ENCODE peak calls at places on chromosomes 13 and 19, in six cellular contexts. N is endothelial cell of umbilical vein, J is SK-N-SH, C is neural progenitor cell, D is PC-3, V is mammary epithelial cell. T is an unnamed sample.

GRCh38 chr13:48159436-48160225 is 64.7 kb upstream of the MED4 start:
- DNase-seq in N (no peak), J (no peak), C (no peak), D (no peak), V (peak; percentile 69), T (no peak)

GRCh38 chr13:79457948-79458347 is 23.0 kb upstream of the NDFIP2 start:
- DNase-seq in N (peak; percentile 79), J (no peak), C (no peak), D (peak; percentile 48), V (peak; percentile 65), T (no peak)

GRCh38 chr13:111521691-111522229 is 201.3 kb downstream of the TEX29 start:
- DNase-seq in N (no peak), J (no peak), C (no peak), D (no peak), V (no peak), T (no peak)

GRCh38 chr13:39148513-39148961 is 110.3 kb downstream of the NHLRC3 start:
- DNase-seq in N (no peak), J (no peak), C (peak; percentile 25), D (no peak), V (peak; percentile 94), T (no peak)

GRCh38 chr19:54248016-54248601 is 5.5 kb upstream of the LILRA6 start:
- DNase-seq in N (peak; percentile 75), J (no peak), C (no peak), D (no peak), V (no peak), T (no peak)

GRCh38 chr13:34303346-34303745 is 485.4 kb downstream of the RFC3 start:
- DNase-seq in N (no peak), J (no peak), C (no peak), D (peak; percentile 43), V (peak; percentile 97), T (no peak)

GRCh38 chr13:84894749-84895148 is 904.5 kb downstream of the SLITRK6 start:
- DNase-seq in N (no peak), J (no peak), C (no peak), D (no peak), V (no peak), T (no peak)

GRCh38 chr19:13017306-13018036 is 22.2 kb downstream of the NFIX start:
- DNase-seq in N (no peak), J (no peak), C (no peak), D (peak; percentile 70), V (peak; percentile 43), T (no peak)

GRCh38 chr19:45768644-45769053 is 403 bp downstream of the SIX5 start:
- DNase-seq in N (no peak), J (no peak), C (peak; percentile 71), D (no peak), V (peak; percentile 66), T (no peak)

GRCh38 chr19:11418518-11419506 is at the start of gene RGL3:
- DNase-seq in N (no peak), J (peak; percentile 95), C (peak; percentile 67), D (peak; percentile 33), V (no peak), T (peak; percentile 50)

GRCh38 chr19:49362048-49362925 is at the start of gene TEAD2:
- DNase-seq in N (peak; percentile 63), J (peak; percentile 69), C (peak; percentile 90), D (peak; percentile 63), V (peak; percentile 43), T (peak; percentile 86)

GRCh38 chr19:47434088-47434487 is 14.8 kb upstream of the MEIS3 start:
- DNase-seq in N (no peak), J (no peak), C (no peak), D (no peak), V (no peak), T (no peak)

GRCh38 chr19:58409010-58409790 is 751 bp downstream of the ZNF584 start:
- DNase-seq in N (peak; percentile 34), J (peak; percentile 79), C (peak; percentile 37), D (peak; percentile 56), V (no peak), T (no peak)

GRCh38 chr19:32819415-32820400 is 49.9 kb downstream of the SLC7A9 start:
- DNase-seq in N (no peak), J (no peak), C (no peak), D (no peak), V (no peak), T (no peak)

GRCh38 chr19:5642204-5642603 is 19.3 kb downstream of the SAFB start:
- DNase-seq in N (no peak), J (no peak), C (no peak), D (no peak), V (no peak), T (no peak)

GRCh38 chr19:13966684-13967128 is 14.4 kb downstream of the DCAF15 start:
- DNase-seq in N (no peak), J (no peak), C (no peak), D (no peak), V (no peak), T (no peak)

GRCh38 chr13:52736891-52737290 is 2.7 kb downstream of the CNMD start:
- DNase-seq in N (no peak), J (no peak), C (no peak), D (no peak), V (no peak), T (no peak)
- H3K36me3 ChIP-seq in N (no peaks in the 10 kb centered on the region), J (no peaks in the 10 kb centered on the region), C (no peaks in the 10 kb centered on the region), D (no peaks in the 10 kb centered on the region), V (no peaks in the 10 kb centered on the region), T (no peaks in the 10 kb centered on the region)

GRCh38 chr13:91571681-91572080 is 173.3 kb downstream of the GPC5 start:
- DNase-seq in N (no peak), J (no peak), C (no peak), D (no peak), V (no peak), T (no peak)
- H3K27ac ChIP-seq in N (no peak overlapping the region), J (no peak overlapping the region), C (no peak overlapping the region), D (no peak overlapping the region), V (no peak overlapping the region), T (no peak overlapping the region)

DNA sequence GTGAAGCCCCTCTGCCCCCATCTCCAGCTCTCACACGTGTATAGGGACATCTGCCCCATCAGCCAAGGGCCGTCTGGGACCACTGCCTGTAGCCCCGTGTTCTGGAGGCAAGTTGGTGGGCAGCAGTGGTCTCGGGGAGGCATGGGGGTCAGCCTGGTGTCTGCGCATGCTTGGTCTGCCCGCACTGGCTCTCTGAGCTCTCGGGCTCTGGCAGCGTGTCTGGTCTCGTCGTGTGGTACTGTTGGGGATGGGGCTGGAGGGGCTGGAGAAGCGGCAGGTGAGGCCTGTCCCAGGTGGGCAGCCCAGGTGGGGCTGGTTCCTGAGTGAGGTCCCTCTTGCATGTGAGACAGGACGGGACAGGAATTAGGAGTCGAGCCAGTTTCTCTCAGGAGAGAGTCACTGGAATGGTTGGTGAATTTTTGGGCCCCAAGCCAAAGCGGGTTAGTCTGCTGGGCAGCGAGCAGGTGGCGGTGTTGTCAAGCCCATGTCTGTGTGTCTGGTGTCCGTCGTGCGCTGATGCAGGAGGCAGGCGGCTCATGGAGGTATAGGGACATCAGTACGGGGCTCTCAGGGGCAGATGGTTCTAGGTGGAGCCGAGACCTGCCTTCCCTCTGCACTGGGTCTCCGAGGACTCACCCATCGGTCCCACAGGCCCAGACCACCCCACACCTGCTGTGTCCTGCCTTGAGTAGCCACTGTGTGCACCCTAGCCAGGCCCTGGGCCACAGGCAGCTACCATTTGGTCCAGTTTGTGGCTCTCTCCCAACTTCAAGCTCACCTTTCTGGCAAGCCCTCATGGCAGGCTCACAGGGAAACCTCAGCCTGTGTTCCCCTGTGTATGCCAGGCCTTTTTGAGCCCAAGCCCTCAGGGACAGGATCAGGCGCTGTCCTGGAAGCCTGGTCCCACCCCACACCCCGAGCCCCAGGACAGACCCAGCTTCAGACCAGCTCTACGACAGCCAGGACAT is 18.2 kb downstream of the COMP start:
- DNase-seq in N (no peak), J (no peak), C (no peak), D (peak; percentile 72), V (peak; percentile 79), T (no peak)
- H3K9ac ChIP-seq in N (no peak overlapping the region), J (no peak overlapping the region), C (no peak overlapping the region), D (no peak overlapping the region), V (no peak overlapping the region), T (no peak overlapping the region)

GRCh38 chr13:73958657-73959397 is 175.4 kb downstream of the KLF12 start:
- DNase-seq in N (no peak), J (no peak), C (no peak), D (peak; percentile 59), V (peak; percentile 68), T (no peak)
- H3K36me3 ChIP-seq in N (no peaks in the 10 kb centered on the region), J (peaks cover 4% of the 10 kb centered on the region), C (no peaks in the 10 kb centered on the region), D (no peaks in the 10 kb centered on the region), V (no peaks in the 10 kb centered on the region), T (no peaks in the 10 kb centered on the region)

GRCh38 chr19:7633619-7634018 is at the start of gene PCP2:
- DNase-seq in N (no peak), J (no peak), C (no peak), D (no peak), V (no peak), T (no peak)

GRCh38 chr19:7636691-7637373 is at the start of gene STXBP2:
- DNase-seq in N (peak; percentile 34), J (peak; percentile 73), C (peak; percentile 89), D (peak; percentile 89), V (peak; percentile 73), T (peak; percentile 91)

GRCh38 chr19:7636317-7636690 is 606 bp upstream of the STXBP2 start:
- DNase-seq in N (no peak), J (no peak), C (no peak), D (no peak), V (no peak), T (no peak)

GRCh38 chr19:7637374-7638256 is 705 bp downstream of the STXBP2 start:
- DNase-seq in N (peak; percentile 22), J (no peak), C (peak; percentile 36), D (peak; percentile 42), V (peak; percentile 8), T (peak; percentile 59)

GRCh38 chr19:7635670-7636069 is 1.2 kb upstream of the STXBP2 start:
- DNase-seq in N (no peak), J (no peak), C (no peak), D (no peak), V (no peak), T (no peak)
- H3K27ac ChIP-seq in N (no peak overlapping the region), J (no peak overlapping the region), C (no peak overlapping the region), D (no peak overlapping the region), V (no peak overlapping the region), T (no peak overlapping the region)

GRCh38 chr13:40377783-40378182 is 288.7 kb downstream of the FOXO1 start:
- DNase-seq in N (no peak), J (no peak), C (no peak), D (no peak), V (no peak), T (no peak)

GRCh38 chr13:40375522-40376171 is 290.8 kb downstream of the FOXO1 start:
- DNase-seq in N (no peak), J (peak; percentile 67), C (no peak), D (no peak), V (no peak), T (no peak)

GRCh38 chr13:40376867-40377266 is 289.6 kb downstream of the FOXO1 start:
- DNase-seq in N (peak; percentile 23), J (no peak), C (no peak), D (no peak), V (no peak), T (no peak)

GRCh38 chr13:40379186-40379585 is 287.3 kb downstream of the FOXO1 start:
- DNase-seq in N (no peak), J (no peak), C (no peak), D (no peak), V (no peak), T (no peak)

DNA sequence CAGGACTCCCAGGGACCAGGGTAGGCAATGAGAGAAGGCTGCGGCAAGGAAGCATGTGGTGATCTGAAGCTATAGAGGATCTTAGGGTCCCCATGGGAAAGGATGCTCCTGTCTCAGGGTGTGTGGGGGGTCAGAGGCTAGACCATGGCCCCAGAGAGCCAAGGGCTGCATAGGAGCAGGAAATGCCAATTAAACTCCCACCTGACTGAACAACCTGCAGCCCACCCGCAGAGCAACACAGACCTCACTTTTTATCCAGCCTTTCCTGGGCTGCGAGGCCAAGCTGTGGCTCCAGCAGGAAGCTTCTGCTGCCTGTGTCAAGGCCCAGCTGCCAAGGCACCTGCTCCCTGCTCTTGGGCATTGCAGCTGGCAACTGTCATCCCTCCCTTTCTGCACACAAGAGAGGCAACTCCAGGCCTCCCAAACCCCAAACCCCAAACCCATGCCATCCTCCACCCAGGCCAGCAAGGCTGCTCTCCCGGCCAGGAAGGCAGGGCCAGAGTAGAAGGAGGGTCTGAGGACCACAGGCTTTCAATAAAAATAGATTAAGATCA is 290.1 kb downstream of the FOXO1 start:
- DNase-seq in N (no peak), J (no peak), C (no peak), D (no peak), V (no peak), T (no peak)
- H3K9ac ChIP-seq in N (no peak overlapping the region), J (no peak overlapping the region), C (no peak overlapping the region), D (no peak overlapping the region), V (no peak overlapping the region), T (no peak overlapping the region)

T was measured in colonic mucosa.